ENCODE peak calls at places on chromosome 11, in nine cellular contexts. R is PC-9, X is astrocyte of the hippocampus, L is T-cell, E is NCI-H1930, F is GM12892, C is CMK, A is NAMALWA, K is nephron progenitor cell. Y is an unnamed sample.
A peak's percentile ranks its signal among the peaks of the same experiment; 100 is the strongest.

GRCh38 chr11:85423794-85424193 is 203.3 kb downstream of the DLG2 start:
- DNase-seq in R (no peak), X (no peak), L (no peak), E (no peak), F (no peak), C (no peak), A (no peak), K (no peak), Y (no peak)

GRCh38 chr11:67120456-67120855 is 1.4 kb downstream of the KDM2A start:
- DNase-seq in R (no peak), X (no peak), L (no peak), E (no peak), F (no peak), C (no peak), A (no peak), K (no peak), Y (no peak)

GRCh38 chr11:47768090-47768620 is 1.0 kb upstream of the FNBP4 start:
- DNase-seq in R (peak; percentile 70), X (peak; percentile 80), L (no peak), E (peak; percentile 59), F (no peak), C (no peak), A (no peak), K (peak; percentile 11), Y (no peak)

GRCh38 chr11:17714356-17714854 is 5.0 kb upstream of the MYOD1 start:
- DNase-seq in R (no peak), X (no peak), L (no peak), E (no peak), F (no peak), C (no peak), A (no peak), K (peak; percentile 20), Y (no peak)

GRCh38 chr11:125939081-125939521 is 6.7 kb upstream of the VSIG10L2 start:
- DNase-seq in R (no peak), X (peak; percentile 23), L (no peak), E (no peak), F (no peak), C (no peak), A (no peak), K (no peak), Y (no peak)

GRCh38 chr11:65918211-65919150 is at the start of gene C11orf68:
- DNase-seq in R (no peak), X (peak; percentile 63), L (no peak), E (no peak), F (no peak), C (no peak), A (peak; percentile 45), K (no peak), Y (no peak)

GRCh38 chr11:112537846-112538330 is 277.2 kb upstream of the PLET1 start:
- DNase-seq in R (peak; percentile 25), X (no peak), L (no peak), E (no peak), F (no peak), C (no peak), A (no peak), K (no peak), Y (no peak)

GRCh38 chr11:86678296-86678695 is 5.9 kb upstream of the ME3 start:
- DNase-seq in R (no peak), X (no peak), L (no peak), E (no peak), F (no peak), C (no peak), A (no peak), K (no peak), Y (peak; percentile 71)

GRCh38 chr11:13875643-13876042 is 86.9 kb upstream of the SPON1 start:
- DNase-seq in R (no peak), X (no peak), L (no peak), E (no peak), F (no peak), C (no peak), A (no peak), K (peak; percentile 32), Y (peak; percentile 57)

GRCh38 chr11:843086-843704 is 543 bp downstream of the TSPAN4 start:
- DNase-seq in R (no peak), X (no peak), L (no peak), E (no peak), F (no peak), C (no peak), A (no peak), K (peak; percentile 47), Y (no peak)

GRCh38 chr11:1554981-1555712 is 16.9 kb downstream of the DUSP8 start:
- DNase-seq in R (no peak), X (no peak), L (no peak), E (no peak), F (no peak), C (no peak), A (no peak), K (no peak), Y (peak; percentile 46)

GRCh38 chr11:72821920-72822799 is 7.9 kb downstream of the ATG16L2 start:
- DNase-seq in R (peak; percentile 92), X (peak; percentile 97), L (peak; percentile 75), E (peak; percentile 84), F (peak; percentile 79), C (no peak), A (peak; percentile 87), K (peak; percentile 97), Y (peak; percentile 97)

GRCh38 chr11:128604723-128605122 is 17.4 kb upstream of the ETS1 start:
- DNase-seq in R (no peak), X (no peak), L (no peak), E (no peak), F (no peak), C (no peak), A (no peak), K (no peak), Y (no peak)

GRCh38 chr11:110951041-110951440 is 238.8 kb upstream of the ARHGAP20 start:
- DNase-seq in R (no peak), X (no peak), L (no peak), E (no peak), F (no peak), C (no peak), A (no peak), K (no peak), Y (no peak)

GRCh38 chr11:24312464-24313238 is 184.2 kb upstream of the LUZP2 start:
- DNase-seq in R (no peak), X (no peak), L (no peak), E (no peak), F (no peak), C (peak; percentile 4), A (no peak), K (no peak), Y (no peak)

GRCh38 chr11:119741369-119742262 is 12.6 kb upstream of the NECTIN1 start:
- DNase-seq in R (peak; percentile 16), X (peak; percentile 55), L (peak; percentile 51), E (no peak), F (peak; percentile 89), C (no peak), A (peak; percentile 48), K (peak; percentile 82), Y (peak; percentile 86)

GRCh38 chr11:122601131-122602125 is 54.1 kb upstream of the UBASH3B start:
- DNase-seq in R (no peak), X (peak; percentile 74), L (no peak), E (no peak), F (no peak), C (no peak), A (no peak), K (no peak), Y (no peak)

GRCh38 chr11:106091480-106092123 is 14.1 kb downstream of the AASDHPPT start:
- DNase-seq in R (no peak), X (peak; percentile 82), L (no peak), E (no peak), F (peak; percentile 3), C (no peak), A (no peak), K (no peak), Y (no peak)

GRCh38 chr11:11039249-11039965 is 181.6 kb upstream of the ZBED5 start:
- DNase-seq in R (no peak), X (no peak), L (no peak), E (no peak), F (no peak), C (no peak), A (no peak), K (no peak), Y (no peak)

GRCh38 chr11:102120437-102120935 is 10.2 kb downstream of the YAP1 start:
- DNase-seq in R (no peak), X (no peak), L (no peak), E (no peak), F (no peak), C (no peak), A (no peak), K (no peak), Y (no peak)

GRCh38 chr11:1765871-1766718 is 2.4 kb upstream of the CTSD start:
- DNase-seq in R (no peak), X (no peak), L (no peak), E (no peak), F (no peak), C (no peak), A (no peak), K (no peak), Y (no peak)

Y was measured in ecto neural progenitor cell.